ENCODE peak calls at places on chromosomes 3 and 15, in five cellular contexts. S is H9, O is neuronal stem cell, K is mesendoderm, H is IMR-90. T is an unnamed sample. For H3K79me1, the result is how much of the 10 kb centered on the place peaks cover.

GRCh38 chr3:57942872-57943283 is 65.3 kb upstream of the FLNB start:
- DNase-seq in H (no peak), S (no peak), O (no peak), K (no peak), T (no peak)

GRCh38 chr15:85351965-85352364 is 28.4 kb upstream of the AKAP13 start:
- DNase-seq in H (no peak), O (no peak), S (no peak), K (no peak), T (no peak)

GRCh38 chr15:17026633-17027032 is 3515.0 kb downstream of the GOLGA6L6 start:
- DNase-seq in S (no peak), O (no peak), H (no peak), K (no peak), T (no peak)

GRCh38 chr3:143951351-143951971 is 20.2 kb upstream of the DIPK2A start:
- DNase-seq in S (no peak), K (peak), O (peak), H (peak), T (peak)

GRCh38 chr3:123044981-123045763 is 17.6 kb upstream of the SEMA5B start:
- DNase-seq in O (no peak), H (no peak), S (no peak), K (no peak), T (no peak)

GRCh38 chr3:39362812-39363211 is 20.4 kb upstream of the SLC25A38 start:
- DNase-seq in S (no peak), H (no peak), K (no peak), O (no peak), T (no peak)

GRCh38 chr3:170038434-170039110 is 777 bp downstream of the GPR160 start:
- DNase-seq in O (no peak), H (no peak), K (peak), S (peak), T (peak)

GRCh38 chr3:43379343-43379742 is 93.0 kb downstream of the SNRK start:
- DNase-seq in O (no peak), K (no peak), S (no peak), H (peak), T (peak)

GRCh38 chr3:155748611-155749365 is 3.9 kb upstream of the PLCH1 start:
- DNase-seq in S (no peak), O (no peak), H (no peak), K (no peak), T (no peak)

GRCh38 chr3:38702231-38702630 is 52.7 kb upstream of the SCN5A start:
- DNase-seq in K (no peak), S (no peak), O (no peak), H (no peak), T (no peak)

GRCh38 chr3:126503701-126504100 is 13.9 kb downstream of the UROC1 start:
- DNase-seq in S (no peak), O (no peak), K (no peak), H (no peak), T (no peak)

GRCh38 chr3:56753206-56753605 is 48.5 kb downstream of the ARHGEF3 start:
- DNase-seq in K (no peak), O (no peak), S (no peak), H (peak), T (peak)

GRCh38 chr15:56532766-56533455 is 68.0 kb upstream of the MNS1 start:
- DNase-seq in H (no peak), K (no peak), S (no peak), O (no peak), T (peak)

GRCh38 chr3:31444220-31445142 is 88.2 kb upstream of the STT3B start:
- DNase-seq in K (no peak), O (no peak), H (no peak), S (no peak), T (no peak)
- H3K23ac ChIP-seq in K (no peak), O (no peak), H (no peak), S (no peak), T (no peak)

GRCh38 chr3:65027335-65027734 is 339.5 kb upstream of the ADAMTS9 start:
- DNase-seq in H (no peak), K (peak), S (no peak), O (no peak), T (no peak)
- H3K79me1 ChIP-seq in H (under half), K (under half), S (under half), O (under half), T (under half)

GRCh38 chr15:83869329-83869728 is 215.4 kb downstream of the ADAMTSL3 start:
- DNase-seq in O (no peak), H (no peak), K (no peak), S (no peak), T (no peak)

GRCh38 chr15:83873966-83874365 is 220.0 kb downstream of the ADAMTSL3 start:
- DNase-seq in O (no peak), H (no peak), K (no peak), S (no peak), T (no peak)

GRCh38 chr15:83871808-83872559 is 218.1 kb downstream of the ADAMTSL3 start:
- DNase-seq in S (no peak), H (peak), K (peak), O (no peak), T (peak)
- H2BK5ac ChIP-seq in S (no peak), H (no peak), K (no peak), O (no peak), T (no peak)

DNA sequence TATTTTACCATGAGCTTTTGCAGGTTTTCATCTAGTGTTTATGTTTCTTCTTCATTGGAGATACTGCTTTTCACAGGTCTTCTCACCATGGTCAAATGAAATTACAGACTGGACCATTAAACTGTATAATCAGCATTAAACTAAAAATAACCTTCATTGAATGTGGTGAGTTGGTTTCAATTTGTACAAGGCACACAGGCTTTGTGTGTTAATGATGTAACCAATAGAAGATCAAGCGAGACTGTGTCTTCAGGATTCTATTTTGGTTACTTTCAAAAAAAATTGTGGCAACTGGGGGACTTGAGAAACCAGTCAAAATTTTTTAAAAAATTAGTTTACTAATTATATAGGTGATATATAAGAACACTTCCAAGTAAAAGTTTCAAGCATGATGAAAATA is 54.3 kb upstream of the GCSAM start:
- DNase-seq in O (no peak), K (no peak), H (no peak), S (no peak), T (no peak)
- H3K23ac ChIP-seq in O (no peak), K (no peak), H (no peak), S (no peak), T (no peak)

GRCh38 chr3:4985330-4986174 is 6.3 kb downstream of the BHLHE40 start:
- DNase-seq in S (peak), H (peak), K (peak), O (no peak), T (peak)

GRCh38 chr3:4983739-4984510 is 4.7 kb downstream of the BHLHE40 start:
- DNase-seq in S (no peak), K (peak), O (no peak), H (peak), T (peak)

GRCh38 chr3:4986175-4986610 is 7.0 kb downstream of the BHLHE40 start:
- DNase-seq in K (no peak), O (no peak), S (no peak), H (peak), T (no peak)

GRCh38 chr3:4982773-4983738 is 3.8 kb downstream of the BHLHE40 start:
- DNase-seq in O (no peak), H (peak), K (no peak), S (no peak), T (peak)

GRCh38 chr3:4984511-4984864 is 5.3 kb downstream of the BHLHE40 start:
- DNase-seq in H (peak), S (no peak), K (no peak), O (no peak), T (peak)
- H3K79me1 ChIP-seq in H (half or more), S (under half), K (under half), O (under half), T (under half)

GRCh38 chr3:141080407-141080806 is 29.3 kb downstream of the SPSB4 start:
- DNase-seq in H (no peak), O (no peak), S (no peak), K (no peak), T (no peak)

GRCh38 chr3:141081141-141081795 is 30.1 kb downstream of the SPSB4 start:
- DNase-seq in H (no peak), S (no peak), O (peak), K (peak), T (no peak)

GRCh38 chr3:141083831-141084624 is 32.9 kb downstream of the SPSB4 start:
- DNase-seq in K (no peak), H (no peak), O (peak), S (no peak), T (no peak)

GRCh38 chr3:141083226-141083625 is 32.1 kb downstream of the SPSB4 start:
- DNase-seq in K (no peak), O (no peak), H (no peak), S (no peak), T (no peak)

GRCh38 chr3:141082064-141082463 is 30.9 kb downstream of the SPSB4 start:
- DNase-seq in O (no peak), H (no peak), K (no peak), S (no peak), T (no peak)
- H2BK5ac ChIP-seq in O (peak), H (no peak), K (no peak), S (no peak), T (no peak)

T was measured in mesenchymal stem cell.